ENCODE peak calls at places on chromosome 1, in six cellular contexts. G is GM03348; Q is stomach; N is choroid plexus epithelial cell; B is Panc1; Z is CD8-positive, alpha-beta T cell. I is an unnamed sample.
A peak's percentile ranks its signal among the peaks of the same experiment; 100 is the strongest.

GRCh38 chr1:47805826-47806450 is 191.2 kb downstream of the TRABD2B start:
- DNase-seq in G (no peak), Q (no peak), N (no peak), B (no peak), Z (no peak), I (no peak)

GRCh38 chr1:64220241-64220640 is 16.8 kb downstream of the UBE2U start:
- DNase-seq in G (no peak), Q (no peak), N (peak; percentile 30), B (no peak), Z (no peak), I (no peak)

GRCh38 chr1:85342177-85342576 is 65.7 kb upstream of the BCL10 start:
- DNase-seq in G (no peak), Q (no peak), N (peak; percentile 61), B (no peak), Z (no peak), I (no peak)

GRCh38 chr1:48966583-48966982 is 189.9 kb upstream of the BEND5 start:
- DNase-seq in G (peak; percentile 5), Q (no peak), N (no peak), B (no peak), Z (no peak), I (no peak)

GRCh38 chr1:41868241-41868953 is 50.3 kb downstream of the HIVEP3 start:
- DNase-seq in G (no peak), Q (no peak), N (peak; percentile 31), B (no peak), Z (no peak), I (no peak)

GRCh38 chr1:111192643-111193519 is 7.6 kb downstream of the DENND2D start:
- DNase-seq in G (peak; percentile 33), Q (no peak), N (peak; percentile 16), B (no peak), Z (no peak), I (no peak)

GRCh38 chr1:228544021-228544850 is 57.1 kb downstream of the RNF187 start:
- DNase-seq in G (no peak), Q (no peak), N (no peak), B (no peak), Z (no peak), I (no peak)

GRCh38 chr1:21534674-21535378 is 25.6 kb downstream of the ALPL start:
- DNase-seq in G (peak; percentile 52), Q (peak; percentile 48), N (peak; percentile 90), B (peak; percentile 28), Z (no peak), I (no peak)

GRCh38 chr1:32757213-32757895 is 54.8 kb upstream of the SYNC start:
- DNase-seq in G (no peak), Q (no peak), N (no peak), B (no peak), Z (no peak), I (no peak)

GRCh38 chr1:100279358-100279923 is 13.4 kb downstream of the RTCA start:
- DNase-seq in G (no peak), Q (no peak), N (no peak), B (no peak), Z (no peak), I (no peak)

GRCh38 chr1:203305809-203306088 is 430 bp downstream of the BTG2 start:
- DNase-seq in G (peak; percentile 35), Q (no peak), N (no peak), B (no peak), Z (no peak), I (no peak)

GRCh38 chr1:67171978-67172377 is 5.7 kb downstream of the IL23R start:
- DNase-seq in G (no peak), Q (no peak), N (no peak), B (no peak), Z (no peak), I (no peak)

GRCh38 chr1:81679972-81680371 is 120.8 kb upstream of the ADGRL2 start:
- DNase-seq in G (peak; percentile 46), Q (peak; percentile 56), N (peak; percentile 69), B (no peak), Z (no peak), I (no peak)

GRCh38 chr1:65310078-65310587 is 790 bp downstream of the DNAJC6 start:
- DNase-seq in G (no peak), Q (no peak), N (no peak), B (no peak), Z (no peak), I (no peak)

GRCh38 chr1:21027805-21028204 is 148.9 kb downstream of the EIF4G3 start:
- DNase-seq in G (no peak), Q (no peak), N (peak; percentile 33), B (no peak), Z (no peak), I (no peak)

GRCh38 chr1:153578490-153578889 is 12.8 kb upstream of the S100A2 start:
- DNase-seq in G (peak; percentile 56), Q (no peak), N (no peak), B (no peak), Z (no peak), I (no peak)

GRCh38 chr1:106937104-106937503 is 119.4 kb upstream of the PRMT6 start:
- DNase-seq in G (peak; percentile 40), Q (no peak), N (peak; percentile 92), B (no peak), Z (no peak), I (no peak)

GRCh38 chr1:70143052-70143659 is 62.2 kb downstream of the LRRC40 start:
- DNase-seq in G (peak; percentile 48), Q (no peak), N (peak; percentile 80), B (no peak), Z (no peak), I (no peak)

GRCh38 chr1:2382621-2383361 is 8.6 kb downstream of the MORN1 start:
- DNase-seq in G (peak; percentile 72), Q (no peak), N (peak; percentile 56), B (no peak), Z (peak; percentile 23), I (no peak)

GRCh38 chr1:89350298-89350697 is 13.6 kb upstream of the GBP6 start:
- DNase-seq in G (no peak), Q (no peak), N (no peak), B (no peak), Z (no peak), I (no peak)

GRCh38 chr1:23903754-23904153 is 9.4 kb downstream of the CNR2 start:
- DNase-seq in G (no peak), Q (no peak), N (no peak), B (no peak), Z (no peak), I (no peak)

GRCh38 chr1:239558992-239559391 is 172.6 kb downstream of the CHRM3 start:
- DNase-seq in G (no peak), Q (no peak), N (no peak), B (no peak), Z (no peak), I (no peak)

GRCh38 chr1:55156608-55157007 is 58.6 kb downstream of the USP24 start:
- DNase-seq in G (no peak), Q (no peak), N (no peak), B (no peak), Z (no peak), I (no peak)

I was measured in activated T-helper 9 cell treated with anti-CD3 and anti-CD28 coated beads, Interleukin-2, amount 50 U/mL, for 16 hours.